ENCODE peak calls at places on chromosomes 3 and 15, in nine cellular contexts. C is breast epithelium, B is heart left ventricle, Y is IMR-90, R is thyroid gland, W is HCT116, G is uterus, A is body of pancreas, H is A549. F is an unnamed sample.

GRCh38 chr3:71360170-71360569 is 223.4 kb downstream of the FOXP1 start:
- DNase-seq in C (no peak), B (no peak), Y (no peak), R (no peak), W (no peak), G (no peak), A (no peak), H (no peak), F (no peak)

GRCh38 chr3:194995334-194995733 is 275.6 kb downstream of the XXYLT1 start:
- DNase-seq in C (no peak), B (no peak), Y (no peak), R (no peak), W (no peak), G (no peak), A (no peak), H (no peak), F (no peak)

GRCh38 chr15:56672721-56673120 is 60.6 kb downstream of the ZNF280D start:
- DNase-seq in C (no peak), B (no peak), Y (peak), R (no peak), W (no peak), G (no peak), A (no peak), H (no peak), F (no peak)

GRCh38 chr3:82022836-82023235 is 261.4 kb upstream of the GBE1 start:
- DNase-seq in C (no peak), B (no peak), Y (no peak), R (no peak), W (no peak), G (no peak), A (no peak), H (no peak), F (no peak)

GRCh38 chr3:108474581-108474980 is 35.8 kb downstream of the MYH15 start:
- DNase-seq in C (no peak), B (no peak), Y (peak), R (no peak), W (no peak), G (no peak), A (no peak), H (no peak), F (no peak)

GRCh38 chr3:79337798-79338197 is 430.0 kb downstream of the ROBO1 start:
- DNase-seq in C (no peak), B (no peak), Y (no peak), R (no peak), W (no peak), G (no peak), A (no peak), H (no peak), F (no peak)

GRCh38 chr3:195098741-195099525 is 172.0 kb downstream of the XXYLT1 start:
- DNase-seq in C (no peak), B (no peak), Y (no peak), R (no peak), W (no peak), G (no peak), A (no peak), H (no peak), F (no peak)

GRCh38 chr15:62781081-62781497 is 261.5 kb upstream of the TPM1 start:
- DNase-seq in C (no peak), B (no peak), Y (no peak), R (no peak), W (no peak), G (no peak), A (no peak), H (no peak), F (peak)

GRCh38 chr3:133532951-133533350 is 40.5 kb upstream of the CDV3 start:
- DNase-seq in C (no peak), B (no peak), Y (peak), R (no peak), W (no peak), G (no peak), A (no peak), H (no peak), F (no peak)

GRCh38 chr3:131277836-131278497 is 103.6 kb upstream of the NUDT16 start:
- DNase-seq in C (no peak), B (no peak), Y (no peak), R (peak), W (no peak), G (no peak), A (no peak), H (no peak), F (no peak)

GRCh38 chr3:100496711-100497261 is 4.4 kb downstream of the TMEM45A start:
- DNase-seq in C (no peak), B (no peak), Y (peak), R (no peak), W (no peak), G (no peak), A (no peak), H (no peak), F (no peak)

GRCh38 chr15:99425666-99426301 is 140.0 kb upstream of the MEF2A start:
- DNase-seq in C (no peak), B (peak), Y (no peak), R (no peak), W (no peak), G (peak), A (no peak), H (no peak), F (no peak)

GRCh38 chr3:73498764-73499622 is 125.7 kb downstream of the PDZRN3 start:
- DNase-seq in C (no peak), B (peak), Y (peak), R (no peak), W (no peak), G (no peak), A (no peak), H (no peak), F (no peak)

GRCh38 chr3:23994247-23994574 is 49.1 kb downstream of the NR1D2 start:
- DNase-seq in C (no peak), B (no peak), Y (no peak), R (no peak), W (no peak), G (no peak), A (no peak), H (no peak), F (no peak)

GRCh38 chr15:73941871-73942635 is 15.8 kb downstream of the LOXL1 start:
- DNase-seq in C (no peak), B (peak), Y (no peak), R (no peak), W (no peak), G (no peak), A (no peak), H (no peak), F (no peak)

GRCh38 chr15:89492111-89492641 is 4.2 kb downstream of the RHCG start:
- DNase-seq in C (no peak), B (no peak), Y (no peak), R (no peak), W (no peak), G (no peak), A (no peak), H (peak), F (no peak)

GRCh38 chr3:100725935-100726334 is 16.6 kb downstream of the TFG start:
- DNase-seq in C (no peak), B (no peak), Y (no peak), R (no peak), W (no peak), G (no peak), A (no peak), H (no peak), F (no peak)

GRCh38 chr15:29825205-29825604 is 2.9 kb upstream of the TJP1 start:
- DNase-seq in C (no peak), B (no peak), Y (no peak), R (no peak), W (no peak), G (no peak), A (no peak), H (no peak), F (no peak)

GRCh38 chr3:76010252-76010651 is 224.9 kb upstream of the ZNF717 start:
- DNase-seq in C (no peak), B (no peak), Y (no peak), R (no peak), W (no peak), G (no peak), A (no peak), H (no peak), F (no peak)

GRCh38 chr3:166630190-166630589 is 749.9 kb downstream of the ZBBX start:
- DNase-seq in C (no peak), B (no peak), Y (no peak), R (no peak), W (no peak), G (no peak), A (no peak), H (no peak), F (no peak)

GRCh38 chr3:194380300-194380699 is 10.8 kb upstream of the LRRC15 start:
- DNase-seq in C (no peak), B (no peak), Y (no peak), R (no peak), W (no peak), G (no peak), A (no peak), H (no peak), F (no peak)

GRCh38 chr3:59052803-59053411 is 3.1 kb upstream of the CFAP20DC start:
- DNase-seq in C (no peak), B (no peak), Y (peak), R (no peak), W (peak), G (no peak), A (peak), H (no peak), F (peak)
- TF ChIP-seq POLR2A in C (no peak), B (no peak), Y (no peak), R (no peak), W (no peak), G (no peak), A (no peak), H (no peak), F (no peak)

GRCh38 chr15:59594493-59594942 is 17.1 kb upstream of the GCNT3 start:
- DNase-seq in C (no peak), B (no peak), Y (peak), R (peak), W (no peak), G (no peak), A (no peak), H (peak), F (no peak)
- TF ChIP-seq POLR2A in C (no peak), B (no peak), Y (no peak), R (no peak), W (no peak), G (no peak), A (no peak), H (no peak), F (no peak)

GRCh38 chr3:47781326-47781684 is 388 bp downstream of the SMARCC1 start:
- DNase-seq in C (peak), B (peak), Y (no peak), R (peak), W (no peak), G (peak), A (peak), H (peak), F (peak)

GRCh38 chr3:47778746-47779145 is 2.9 kb downstream of the SMARCC1 start:
- DNase-seq in C (no peak), B (no peak), Y (no peak), R (no peak), W (no peak), G (no peak), A (no peak), H (no peak), F (no peak)

GRCh38 chr3:47782538-47783308 is 1.0 kb upstream of the SMARCC1 start:
- DNase-seq in C (no peak), B (no peak), Y (no peak), R (no peak), W (no peak), G (no peak), A (no peak), H (no peak), F (no peak)

GRCh38 chr3:47781685-47782537 is at the start of gene SMARCC1:
- DNase-seq in C (peak), B (peak), Y (peak), R (peak), W (peak), G (peak), A (peak), H (peak), F (peak)

DNA sequence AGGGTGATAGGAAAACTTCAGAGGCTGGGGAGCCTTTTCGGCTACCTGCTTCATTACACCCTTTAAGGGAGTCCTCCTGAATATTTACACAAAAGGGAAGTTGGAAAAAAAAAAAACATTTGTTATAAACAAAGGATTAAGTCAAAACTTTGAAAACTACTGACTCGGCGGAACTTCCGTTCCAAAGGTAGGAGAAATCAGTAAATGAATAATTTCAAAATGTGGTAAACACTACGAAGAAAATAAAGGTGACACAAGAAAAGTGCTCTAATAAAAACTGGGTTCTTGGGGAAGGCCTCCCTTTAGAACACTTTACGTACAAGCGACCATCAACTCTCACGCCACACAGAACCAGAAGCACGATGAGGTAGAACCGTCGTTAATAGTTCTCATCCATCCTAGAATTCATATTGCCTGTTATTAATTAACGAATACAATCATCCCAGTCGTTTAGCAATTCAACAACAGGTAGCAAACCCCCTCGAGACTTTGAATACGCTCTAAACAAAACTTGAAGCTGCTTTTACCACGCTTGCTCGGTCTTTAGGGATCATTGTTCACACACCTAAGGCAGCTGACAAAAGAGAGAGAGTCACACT is 867 bp downstream of the SMARCC1 start:
- DNase-seq in C (no peak), B (no peak), Y (peak), R (no peak), W (no peak), G (no peak), A (no peak), H (no peak), F (peak)
- TF ChIP-seq POLR2A in C (no peak), B (no peak), Y (no peak), R (no peak), W (no peak), G (no peak), A (no peak), H (no peak), F (no peak)

DNA sequence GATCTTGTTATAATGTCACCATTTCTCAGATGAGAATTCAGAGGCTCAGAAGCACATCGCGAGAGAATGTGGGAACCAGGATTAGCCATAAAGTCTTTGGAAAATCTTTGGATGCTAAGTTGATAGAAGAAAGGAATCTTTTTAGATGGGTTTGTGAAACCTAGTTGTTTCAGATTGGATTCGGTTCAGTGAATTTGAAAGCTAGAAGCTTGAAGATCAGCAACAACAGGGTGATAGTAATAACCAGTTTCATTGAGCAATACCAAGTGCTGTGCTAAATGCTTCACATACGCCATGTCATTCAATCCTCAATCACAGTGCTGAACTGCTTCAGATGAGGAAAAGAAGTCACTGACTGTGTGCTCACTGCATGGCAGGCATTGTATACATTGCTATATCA is 47.4 kb upstream of the MITF start:
- DNase-seq in C (no peak), B (no peak), Y (no peak), R (no peak), W (no peak), G (no peak), A (no peak), H (no peak), F (no peak)
- TF ChIP-seq POLR2A in C (no peak), B (no peak), Y (no peak), R (no peak), W (no peak), G (no peak), A (no peak), H (no peak), F (no peak)

GRCh38 chr3:150733373-150733935 is 29.5 kb downstream of the SIAH2 start:
- DNase-seq in C (no peak), B (no peak), Y (no peak), R (no peak), W (no peak), G (no peak), A (no peak), H (no peak), F (peak)
- TF ChIP-seq POLR2A in C (no peak), B (no peak), Y (no peak), R (no peak), W (no peak), G (no peak), A (no peak), H (no peak), F (peak)

GRCh38 chr3:9769426-9770275 is at the start of gene CAMK1:
- DNase-seq in C (peak), B (peak), Y (peak), R (peak), W (no peak), G (peak), A (peak), H (peak), F (peak)
- TF ChIP-seq POLR2A in C (no peak), B (no peak), Y (no peak), R (peak), W (peak), G (peak), A (peak), H (peak), F (peak)

GRCh38 chr3:170867552-170867951 is 2.4 kb downstream of the RPL22L1 start:
- DNase-seq in C (no peak), B (no peak), Y (no peak), R (no peak), W (no peak), G (no peak), A (no peak), H (no peak), F (no peak)

GRCh38 chr3:170865209-170866094 is 4.5 kb downstream of the RPL22L1 start:
- DNase-seq in C (no peak), B (no peak), Y (no peak), R (no peak), W (no peak), G (no peak), A (no peak), H (no peak), F (no peak)

GRCh38 chr3:170867143-170867542 is 2.9 kb downstream of the RPL22L1 start:
- DNase-seq in C (no peak), B (no peak), Y (peak), R (no peak), W (no peak), G (no peak), A (no peak), H (no peak), F (no peak)

GRCh38 chr3:170864525-170865208 is 5.3 kb downstream of the RPL22L1 start:
- DNase-seq in C (no peak), B (no peak), Y (no peak), R (no peak), W (no peak), G (no peak), A (no peak), H (no peak), F (no peak)

GRCh38 chr3:170866499-170866898 is 3.5 kb downstream of the RPL22L1 start:
- DNase-seq in C (no peak), B (no peak), Y (no peak), R (no peak), W (no peak), G (no peak), A (no peak), H (no peak), F (no peak)
- TF ChIP-seq POLR2A in C (no peak), B (no peak), Y (no peak), R (no peak), W (no peak), G (no peak), A (no peak), H (no peak), F (no peak)

DNA sequence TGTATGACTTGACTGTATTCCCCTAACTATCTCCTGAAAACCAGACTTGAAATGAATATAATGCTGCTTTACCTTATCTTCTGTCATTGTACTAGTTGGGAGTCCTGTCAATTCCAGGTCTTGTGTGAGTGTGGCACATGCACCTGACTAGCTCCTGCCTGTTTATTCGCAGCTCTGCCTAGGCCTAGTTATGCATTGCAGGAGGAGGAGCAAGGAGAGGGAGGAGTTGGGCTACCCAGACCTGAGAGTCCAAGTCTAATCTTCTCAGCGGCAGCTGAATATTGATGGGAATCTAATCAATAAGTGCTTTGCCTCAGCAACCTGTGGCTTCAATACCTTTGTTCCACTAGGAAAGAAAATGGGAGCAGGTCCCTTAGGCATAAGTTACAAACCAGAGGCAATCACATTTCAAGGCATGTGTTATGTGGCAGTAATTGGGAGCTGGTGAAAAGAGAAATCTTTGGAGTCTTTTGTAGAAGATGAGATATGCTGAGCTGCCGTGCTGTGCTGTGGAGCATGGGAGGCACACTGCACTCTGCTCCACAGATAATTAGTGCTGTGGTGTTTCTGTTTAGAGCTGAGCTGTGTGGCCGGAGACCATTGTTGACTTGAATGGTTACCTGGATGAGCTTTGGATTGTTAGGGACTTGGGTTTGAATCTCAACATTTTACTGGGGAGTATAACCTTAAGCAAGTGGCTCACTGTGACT is at the start of gene SLC2A2:
- DNase-seq in C (no peak), B (no peak), Y (no peak), R (no peak), W (no peak), G (no peak), A (no peak), H (no peak), F (no peak)
- TF ChIP-seq POLR2A in C (no peak), B (no peak), Y (no peak), R (no peak), W (no peak), G (no peak), A (no peak), H (no peak), F (no peak)

DNA sequence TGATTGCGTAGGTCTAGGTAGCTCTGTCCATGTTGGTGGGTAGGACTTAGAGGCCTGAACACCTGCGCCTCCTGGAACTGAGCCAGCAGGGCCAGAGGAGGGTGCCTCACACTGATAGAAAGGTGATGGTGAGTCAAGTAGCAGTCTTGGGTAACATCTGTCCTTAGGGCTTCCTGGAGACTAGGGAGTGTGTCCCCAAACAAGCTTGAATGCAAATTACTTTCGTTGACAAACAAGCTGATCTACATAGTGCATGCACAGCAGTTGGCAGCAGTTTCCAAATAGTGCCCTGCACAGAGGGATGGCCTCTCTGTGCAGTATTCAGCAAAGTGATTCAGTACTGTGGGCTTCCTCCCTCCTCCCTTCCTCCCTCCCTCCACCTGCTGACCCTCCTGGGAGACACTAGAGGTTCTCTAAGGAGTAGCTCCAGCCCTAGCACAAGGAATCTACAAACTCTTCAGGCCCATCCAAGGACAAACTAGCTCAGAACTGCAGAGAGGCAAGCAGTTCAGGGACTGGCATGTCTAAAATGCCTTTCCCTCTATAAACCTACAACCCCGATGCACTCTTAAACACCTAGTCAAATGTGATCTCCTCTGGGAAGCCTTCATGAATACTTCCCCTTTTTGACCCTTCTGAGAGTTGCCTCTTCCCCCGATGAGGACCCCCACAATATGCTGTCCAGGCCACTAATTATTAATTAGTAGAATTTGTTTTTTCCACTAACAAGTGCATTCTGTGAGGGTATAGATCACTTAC is 61.0 kb downstream of the TLE3 start:
- DNase-seq in C (peak), B (peak), Y (no peak), R (no peak), W (no peak), G (no peak), A (no peak), H (no peak), F (no peak)
- TF ChIP-seq POLR2A in C (no peak), B (no peak), Y (no peak), R (no peak), W (no peak), G (no peak), A (no peak), H (no peak), F (no peak)